ENCODE peak calls at places on chromosomes 6 and 20, in ten cellular contexts. B, N, M, A, W, Z, Y, Q, L and I are unnamed samples.

GRCh38 chr20:60857708-60858107 is 394.4 kb upstream of the CDH4 start:
- DNase-seq in Y (no peak), N (no peak), L (no peak), Q (no peak), W (peak), Z (peak), B (no peak), M (no peak), A (peak), I (peak)

GRCh38 chr6:31094389-31094881 is 17.9 kb downstream of the C6orf15 start:
- DNase-seq in M (peak), Z (no peak), A (no peak), W (no peak), Y (peak), B (no peak), N (peak), Q (no peak), L (no peak), I (peak)

GRCh38 chr20:41274152-41274551 is 43.4 kb downstream of the ZHX3 start:
- DNase-seq in B (no peak), Y (no peak), N (no peak), W (no peak), M (no peak), L (no peak), A (no peak), Q (no peak), Z (no peak), I (no peak)

GRCh38 chr6:170069611-170070010 is 221.3 kb downstream of the DLL1 start:
- DNase-seq in N (no peak), Z (no peak), A (no peak), L (no peak), B (no peak), Q (no peak), W (no peak), M (no peak), Y (no peak), I (no peak)

GRCh38 chr6:16712931-16713484 is 48.3 kb downstream of the ATXN1 start:
- DNase-seq in Z (peak), L (no peak), Y (no peak), Q (no peak), N (no peak), M (no peak), A (peak), W (peak), B (no peak), I (peak)

GRCh38 chr20:63641146-63641791 is 12.0 kb downstream of the STMN3 start:
- DNase-seq in Z (peak), Y (peak), B (no peak), N (no peak), M (no peak), W (peak), Q (no peak), L (no peak), A (peak), I (no peak)

GRCh38 chr6:110951986-110952794 is 6.3 kb upstream of the GTF3C6 start:
- DNase-seq in L (no peak), N (no peak), M (no peak), Q (no peak), B (no peak), Y (no peak), W (peak), Z (peak), A (peak), I (peak)

GRCh38 chr6:124879110-124879991 is 82.9 kb upstream of the RNF217 start:
- DNase-seq in B (no peak), Z (no peak), A (no peak), Y (no peak), M (no peak), N (no peak), W (no peak), L (no peak), Q (no peak), I (no peak)

GRCh38 chr6:131923356-131923755 is 27.8 kb downstream of the CCN2 start:
- DNase-seq in A (peak), Y (peak), N (no peak), B (peak), M (peak), W (peak), Q (peak), L (no peak), Z (peak), I (peak)